ENCODE peak calls at places on chromosomes 4 and X, in seven cellular contexts. E is NCI-H1417 treated with DMSO at 0.1 percent for 48 hours; K is left lung; D is Caki2; X is stimulated activated CD4-positive, alpha-beta T cell treated with anti-CD3 and anti-CD28 coated beads, Interleukin-15, amount 100 ng/mL, for 1 hour; P is CD8-positive, alpha-beta memory T cell; C is fibroblast of pulmonary artery. U is an unnamed sample.

GRCh38 chrX:96372313-96373046 is 312.2 kb upstream of the DIAPH2 start:
- DNase-seq in E (no peak), K (no peak), D (peak), X (no peak), P (no peak), C (peak), U (no peak)

GRCh38 chrX:150347471-150347870 is 15.6 kb upstream of the MAMLD1 start:
- DNase-seq in E (no peak), K (no peak), D (no peak), X (no peak), P (no peak), C (no peak), U (no peak)

GRCh38 chr4:105257817-105258495 is 111.3 kb downstream of the TET2 start:
- DNase-seq in E (no peak), K (no peak), D (no peak), X (no peak), P (no peak), C (no peak), U (no peak)

GRCh38 chr4:155207534-155208257 is 740 bp upstream of the NPY2R start:
- DNase-seq in E (no peak), K (peak), D (no peak), X (no peak), P (no peak), C (peak), U (no peak)

GRCh38 chrX:34140816-34141215 is 8.7 kb upstream of the FAM47A start:
- DNase-seq in E (no peak), K (no peak), D (no peak), X (no peak), P (no peak), C (no peak), U (no peak)

GRCh38 chr4:84750260-84750955 is 167.5 kb downstream of the CDS1 start:
- DNase-seq in E (no peak), K (no peak), D (peak), X (no peak), P (no peak), C (peak), U (no peak)

GRCh38 chrX:18833071-18833731 is 125.8 kb downstream of the PPEF1 start:
- DNase-seq in E (no peak), K (no peak), D (no peak), X (no peak), P (no peak), C (peak), U (no peak)

GRCh38 chrX:16822723-16823122 is 36.5 kb downstream of the TXLNG start:
- DNase-seq in E (no peak), K (no peak), D (no peak), X (no peak), P (no peak), C (peak), U (no peak)

GRCh38 chr4:3389879-3390840 is 51.6 kb upstream of the HGFAC start:
- DNase-seq in E (no peak), K (no peak), D (no peak), X (no peak), P (no peak), C (no peak), U (no peak)

U was measured in GOT3.